ENCODE peak calls at places on chromosome 6, in four cellular contexts. U is K562, B is GM12878, O is H1. J is an unnamed sample.

GRCh38 chr6:161748535-161749386 is 474.9 kb upstream of the AGPAT4 start:
- DNase-seq in U (peak; percentile 61), B (no peak), O (peak; percentile 72), J (peak; percentile 33)

GRCh38 chr6:44666324-44666723 is 278.8 kb downstream of the CDC5L start:
- DNase-seq in U (no peak), B (no peak), O (no peak), J (no peak)

GRCh38 chr6:109867970-109868358 is 110.1 kb upstream of the GPR6 start:
- DNase-seq in U (no peak), B (no peak), O (no peak), J (no peak)

GRCh38 chr6:169452869-169453186 is 199.2 kb upstream of the THBS2 start:
- DNase-seq in U (no peak), B (no peak), O (no peak), J (no peak)

GRCh38 chr6:18978330-18979128 is 591.4 kb downstream of the RNF144B start:
- DNase-seq in U (no peak), B (no peak), O (no peak), J (no peak)

GRCh38 chr6:148309301-148309700 is 33.3 kb upstream of the SASH1 start:
- DNase-seq in U (no peak), B (no peak), O (no peak), J (no peak)

GRCh38 chr6:30227763-30228487 is 14.7 kb upstream of the TRIM26 start:
- DNase-seq in U (no peak), B (peak; percentile 17), O (no peak), J (no peak)

GRCh38 chr6:147401779-147402178 is 106.7 kb upstream of the SAMD5 start:
- DNase-seq in U (no peak), B (no peak), O (no peak), J (no peak)

GRCh38 chr6:19731286-19731685 is 105.9 kb upstream of the ID4 start:
- DNase-seq in U (no peak), B (no peak), O (no peak), J (peak; percentile 38)

GRCh38 chr6:138400326-138400725 is 3.7 kb upstream of the HEBP2 start:
- DNase-seq in U (no peak), B (no peak), O (no peak), J (no peak)

GRCh38 chr6:44898296-44898930 is 429.7 kb upstream of the RUNX2 start:
- DNase-seq in U (no peak), B (no peak), O (no peak), J (no peak)

GRCh38 chr6:36544228-36544627 is 3.1 kb downstream of the STK38 start:
- DNase-seq in U (no peak), B (no peak), O (no peak), J (no peak)

GRCh38 chr6:10399451-10399850 is 15.4 kb downstream of the TFAP2A start:
- DNase-seq in U (no peak), B (no peak), O (no peak), J (no peak)

GRCh38 chr6:71252407-71252806 is 36.2 kb upstream of the OGFRL1 start:
- DNase-seq in U (no peak), B (no peak), O (no peak), J (no peak)

GRCh38 chr6:81075974-81076373 is 676.5 kb downstream of the TENT5A start:
- DNase-seq in U (no peak), B (no peak), O (no peak), J (peak; percentile 21)

GRCh38 chr6:78093861-78094360 is 441.1 kb downstream of the MEI4 start:
- DNase-seq in U (no peak), B (no peak), O (no peak), J (no peak)

GRCh38 chr6:133681880-133682279 is 207.0 kb upstream of the TCF21 start:
- DNase-seq in U (no peak), B (no peak), O (peak; percentile 33), J (no peak)

GRCh38 chr6:10528170-10528981 is 7.2 kb downstream of the GCNT2 start:
- DNase-seq in U (no peak), B (peak; percentile 72), O (no peak), J (no peak)

GRCh38 chr6:31568537-31568961 is 3.5 kb upstream of the LTA start:
- DNase-seq in U (no peak), B (peak; percentile 94), O (no peak), J (no peak)

GRCh38 chr6:111803384-111803783 is 69.9 kb downstream of the FYN start:
- DNase-seq in U (no peak), B (no peak), O (no peak), J (no peak)

GRCh38 chr6:51753635-51754034 is 333.8 kb downstream of the PKHD1 start:
- DNase-seq in U (no peak), B (no peak), O (peak; percentile 39), J (no peak)

GRCh38 chr6:18551228-18551627 is 164.1 kb downstream of the RNF144B start:
- DNase-seq in U (no peak), B (no peak), O (no peak), J (no peak)

GRCh38 chr6:69974193-69974592 is 107.8 kb downstream of the COL19A1 start:
- DNase-seq in U (peak; percentile 17), B (no peak), O (no peak), J (no peak)

GRCh38 chr6:43683708-43684455 is 3.7 kb downstream of the MRPS18A start:
- DNase-seq in U (no peak), B (no peak), O (no peak), J (no peak)

GRCh38 chr6:10901751-10902150 is 14.9 kb downstream of the SYCP2L start:
- DNase-seq in U (no peak), B (peak; percentile 59), O (no peak), J (no peak)

GRCh38 chr6:133609404-133610270 is 279.3 kb upstream of the TCF21 start:
- DNase-seq in U (no peak), B (no peak), O (no peak), J (peak; percentile 85)

GRCh38 chr6:129748212-129748900 is 38.4 kb upstream of the ARHGAP18 start:
- DNase-seq in U (peak; percentile 21), B (peak; percentile 82), O (no peak), J (peak; percentile 90)

GRCh38 chr6:163965426-163966348 is 551.2 kb downstream of the QKI start:
- DNase-seq in U (no peak), B (no peak), O (no peak), J (no peak)

GRCh38 chr6:78308025-78308424 is 559.3 kb upstream of the IRAK1BP1 start:
- DNase-seq in U (no peak), B (no peak), O (no peak), J (peak; percentile 41)

GRCh38 chr6:37409501-37409900 is 23.5 kb upstream of the CMTR1 start:
- DNase-seq in U (no peak), B (no peak), O (no peak), J (no peak)

GRCh38 chr6:136846046-136846445 is 23.7 kb downstream of the PEX7 start:
- DNase-seq in U (peak; percentile 49), B (no peak), O (no peak), J (peak; percentile 47)

GRCh38 chr6:51322505-51322904 is 503.8 kb downstream of the TFAP2B start:
- DNase-seq in U (no peak), B (no peak), O (no peak), J (no peak)

GRCh38 chr6:150079604-150080003 is 10.7 kb upstream of the ULBP3 start:
- DNase-seq in U (no peak), B (no peak), O (no peak), J (no peak)

GRCh38 chr6:130365166-130366010 is 429 bp upstream of the TMEM200A start:
- DNase-seq in U (peak; percentile 68), B (no peak), O (peak; percentile 39), J (peak; percentile 39)

GRCh38 chr6:155882527-155883333 is 427.1 kb upstream of the NOX3 start:
- DNase-seq in U (no peak), B (peak; percentile 21), O (no peak), J (no peak)

GRCh38 chr6:1613631-1614447 is 4.1 kb downstream of the FOXC1 start:
- DNase-seq in U (no peak), B (no peak), O (no peak), J (no peak)

GRCh38 chr6:148203970-148204369 is 138.7 kb upstream of the SASH1 start:
- DNase-seq in U (no peak), B (peak; percentile 66), O (no peak), J (no peak)

GRCh38 chr6:148179786-148180185 is 162.9 kb upstream of the SASH1 start:
- DNase-seq in U (peak; percentile 40), B (no peak), O (no peak), J (peak; percentile 10)

GRCh38 chr6:168092541-168092940 is 13.5 kb upstream of the FRMD1 start:
- DNase-seq in U (no peak), B (no peak), O (no peak), J (no peak)

GRCh38 chr6:168091381-168092264 is 12.6 kb upstream of the FRMD1 start:
- DNase-seq in U (no peak), B (no peak), O (no peak), J (no peak)

GRCh38 chr6:168093634-168094033 is 14.6 kb upstream of the FRMD1 start:
- DNase-seq in U (no peak), B (no peak), O (no peak), J (no peak)

GRCh38 chr6:168095171-168095691 is 16.2 kb upstream of the FRMD1 start:
- DNase-seq in U (no peak), B (no peak), O (no peak), J (no peak)

GRCh38 chr6:168093071-168093505 is 14.1 kb upstream of the FRMD1 start:
- DNase-seq in U (peak; percentile 34), B (no peak), O (no peak), J (no peak)
- TF ChIP-seq EGR1 in U (no peak), B (no peak), O (no peak), J (no peak)

DNA sequence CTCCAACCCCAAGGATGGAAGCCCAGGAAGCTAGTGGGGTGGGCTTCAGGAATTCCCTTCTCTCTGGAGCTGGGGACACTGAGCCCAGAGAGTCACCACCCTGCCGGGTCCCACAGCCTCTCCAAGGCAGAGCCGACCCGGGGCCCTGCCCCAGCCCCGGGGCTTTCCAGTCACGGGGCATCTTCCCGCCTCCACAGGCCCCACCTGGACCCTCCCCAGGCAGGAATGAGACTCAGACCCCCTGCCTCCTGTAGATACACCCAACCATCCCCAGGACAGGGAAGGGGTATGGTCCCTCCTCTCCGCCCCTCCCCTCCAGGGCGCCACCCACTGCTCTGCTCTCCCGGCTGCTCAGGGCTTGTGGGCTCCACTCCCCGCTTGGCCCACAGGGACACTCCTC is 53.3 kb downstream of the GRM4 start:
- DNase-seq in U (no peak), B (no peak), O (no peak), J (no peak)
- TF ChIP-seq EGR1 in U (no peak), B (no peak), O (no peak), J (no peak)

GRCh38 chr6:106501836-106502447 is 127.4 kb downstream of the RTN4IP1 start:
- DNase-seq in U (no peak), B (no peak), O (no peak), J (no peak)
- TF ChIP-seq EGR1 in U (no peak), B (no peak), O (no peak), J (no peak)

DNA sequence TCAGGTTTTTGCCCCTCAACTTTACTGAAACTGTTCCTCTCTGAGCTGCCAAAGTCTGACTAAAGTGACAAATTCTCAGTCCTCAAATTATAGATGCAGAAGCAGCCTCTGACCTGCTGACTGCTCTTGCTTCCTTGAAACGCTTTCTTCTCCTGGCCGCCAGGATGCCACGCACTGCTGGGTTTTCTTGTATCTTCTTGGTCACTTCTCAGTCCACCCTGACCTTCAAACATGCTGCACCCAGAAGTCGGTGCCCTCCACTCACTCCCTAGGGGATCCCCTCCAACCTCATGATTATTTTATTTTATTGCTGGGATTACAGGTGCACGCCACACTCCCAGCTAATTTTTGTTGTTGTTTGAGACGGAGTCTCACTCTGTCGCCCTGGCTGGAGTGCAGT is 24.7 kb downstream of the SYNJ2 start:
- DNase-seq in U (no peak), B (no peak), O (no peak), J (no peak)
- TF ChIP-seq EGR1 in U (no peak), B (no peak), O (no peak), J (no peak)

GRCh38 chr6:75201901-75202672 is 3.8 kb downstream of the COL12A1 start:
- DNase-seq in U (no peak), B (no peak), O (no peak), J (no peak)
- TF ChIP-seq EGR1 in U (no peak), B (no peak), O (no peak), J (no peak)